ENCODE peak calls at places on chromosomes 16 and 17, in five cellular contexts. Y, M, E, J and P are unnamed samples.

GRCh38 chr16:46947900-46948547 is 25.4 kb downstream of the DNAJA2 start:
- DNase-seq in Y (no peak), M (peak), E (peak), J (no peak), P (no peak)

GRCh38 chr17:35865412-35866355 is 3.0 kb downstream of the HEATR9 start:
- DNase-seq in Y (no peak), M (peak), E (no peak), J (no peak), P (no peak)

GRCh38 chr16:11274964-11275363 is 1.3 kb downstream of the PRM2 start:
- DNase-seq in Y (no peak), M (no peak), E (no peak), J (no peak), P (no peak)

GRCh38 chr17:4004517-4005295 is 40.5 kb upstream of the ATP2A3 start:
- DNase-seq in Y (peak), M (peak), E (peak), J (peak), P (no peak)

GRCh38 chr16:72101195-72101594 is 7.5 kb downstream of the DHX38 start:
- DNase-seq in Y (no peak), M (no peak), E (no peak), J (no peak), P (no peak)

GRCh38 chr17:335691-336090 is 16.9 kb downstream of the RPH3AL start:
- DNase-seq in Y (no peak), M (no peak), E (no peak), J (no peak), P (no peak)

GRCh38 chr16:13919330-13919682 is 648 bp upstream of the ERCC4 start:
- DNase-seq in Y (no peak), M (peak), E (peak), J (no peak), P (no peak)

GRCh38 chr17:6914711-6915110 is 81.1 kb upstream of the ALOX12 start:
- DNase-seq in Y (no peak), M (no peak), E (no peak), J (no peak), P (no peak)

GRCh38 chr17:80981062-80981902 is 10.4 kb upstream of the CHMP6 start:
- DNase-seq in Y (peak), M (no peak), E (no peak), J (no peak), P (no peak)

GRCh38 chr16:13767215-13767614 is 152.7 kb upstream of the ERCC4 start:
- DNase-seq in Y (no peak), M (no peak), E (peak), J (no peak), P (no peak)

GRCh38 chr16:25027281-25027680 is 12.1 kb upstream of the ARHGAP17 start:
- DNase-seq in Y (no peak), M (no peak), E (no peak), J (no peak), P (no peak)

GRCh38 chr17:68190495-68190894 is 57.3 kb upstream of the AMZ2 start:
- DNase-seq in Y (no peak), M (no peak), E (no peak), J (no peak), P (no peak)

GRCh38 chr16:19366384-19366783 is 51.3 kb upstream of the TMC5 start:
- DNase-seq in Y (no peak), M (no peak), E (no peak), J (no peak), P (no peak)

GRCh38 chr16:81601601-81602251 is 157.1 kb downstream of the CMIP start:
- DNase-seq in Y (no peak), M (peak), E (no peak), J (no peak), P (no peak)

GRCh38 chr16:30063893-30064745 is 1.4 kb upstream of the ALDOA start:
- DNase-seq in Y (peak), M (no peak), E (no peak), J (peak), P (peak)